ENCODE peak calls at places on chromosome 14, in nine cellular contexts. A, H, U, N, L, T, D, I and O are unnamed samples.

GRCh38 chr14:67853207-67853606 is 33.6 kb downstream of the RAD51B start:
- DNase-seq in H (no peak), I (no peak), U (no peak), T (no peak), L (no peak), N (no peak), D (no peak), A (no peak), O (no peak)

GRCh38 chr14:104827173-104828055 is 26.5 kb downstream of the ZBTB42 start:
- DNase-seq in U (peak), A (peak), D (no peak), T (no peak), H (no peak), I (no peak), L (no peak), N (no peak), O (peak)

GRCh38 chr14:90661881-90662280 is 154.3 kb downstream of the TTC7B start:
- DNase-seq in L (no peak), I (no peak), T (no peak), U (no peak), A (no peak), D (no peak), H (no peak), N (no peak), O (no peak)

GRCh38 chr14:23877111-23877510 is 76.5 kb upstream of the DHRS4 start:
- DNase-seq in D (no peak), U (no peak), I (no peak), N (no peak), H (no peak), T (no peak), L (no peak), A (no peak), O (no peak)

GRCh38 chr14:85402546-85403162 is 127.3 kb upstream of the FLRT2 start:
- DNase-seq in A (no peak), U (no peak), L (no peak), D (no peak), H (no peak), T (no peak), I (no peak), N (no peak), O (no peak)

GRCh38 chr14:51208982-51209381 is 31.1 kb upstream of the TMX1 start:
- DNase-seq in L (no peak), I (no peak), A (no peak), T (no peak), U (no peak), H (no peak), D (no peak), N (no peak), O (no peak)

GRCh38 chr14:68548194-68549056 is 244.4 kb downstream of the ZFP36L1 start:
- DNase-seq in A (no peak), T (peak), N (peak), H (no peak), L (peak), D (no peak), U (no peak), I (peak), O (peak)

GRCh38 chr14:100128688-100129087 is 30.8 kb downstream of the DEGS2 start:
- DNase-seq in T (no peak), U (no peak), A (no peak), D (no peak), I (no peak), H (no peak), L (no peak), N (no peak), O (no peak)

GRCh38 chr14:46381674-46382073 is 269.9 kb downstream of the RPL10L start:
- DNase-seq in N (no peak), L (no peak), T (no peak), U (no peak), H (no peak), D (no peak), A (no peak), I (no peak), O (no peak)

GRCh38 chr14:25413058-25413457 is 363.1 kb upstream of the STXBP6 start:
- DNase-seq in A (no peak), N (no peak), T (no peak), U (no peak), D (no peak), L (no peak), I (no peak), H (no peak), O (no peak)

GRCh38 chr14:94344389-94344788 is 21.3 kb upstream of the SERPINA6 start:
- DNase-seq in U (no peak), A (no peak), T (no peak), L (no peak), N (no peak), H (no peak), I (no peak), D (no peak), O (no peak)

GRCh38 chr14:92692822-92693226 is 55.6 kb downstream of the LGMN start:
- DNase-seq in H (peak), L (no peak), T (no peak), I (no peak), U (peak), N (no peak), A (peak), D (peak), O (no peak)

GRCh38 chr14:84785997-84786396 is 743.9 kb upstream of the FLRT2 start:
- DNase-seq in A (no peak), H (no peak), U (no peak), I (no peak), N (no peak), D (no peak), L (no peak), T (no peak), O (no peak)

GRCh38 chr14:94044476-94045091 is 18.4 kb downstream of the OTUB2 start:
- DNase-seq in I (no peak), L (peak), N (no peak), A (no peak), H (no peak), D (no peak), T (no peak), U (no peak), O (no peak)

GRCh38 chr14:23365353-23366162 is 586 bp upstream of the EFS start:
- DNase-seq in N (no peak), A (no peak), I (peak), U (no peak), T (no peak), L (peak), H (no peak), D (no peak), O (no peak)